ENCODE peak calls at places on chromosome 20, in six cellular contexts. M is WERI-Rb-1; Z is small intestine; N is stimulated activated CD4-positive, alpha-beta T cell treated with anti-CD3 and anti-CD28 coated beads, Interleukin-1b, Interleukin-23, amount 100 ng/mL, for 4 hours; S is stimulated activated naive CD8-positive, alpha-beta T cell treated with anti-CD3 and anti-CD28 coated beads, Interleukin-15, Interleukin-2, amounts not matched to agents 100 U/mL and 50 U/mL, for 24 hours; V is nucleus accumbens. P is an unnamed sample.
A peak's percentile ranks its signal among the peaks of the same experiment; 100 is the strongest.

GRCh38 chr20:51319522-51319921 is 223.0 kb downstream of the NFATC2 start:
- DNase-seq in S (no peak), Z (no peak), N (no peak), V (no peak), M (no peak), P (no peak)

GRCh38 chr20:54294094-54294493 is 86.2 kb downstream of the PFDN4 start:
- DNase-seq in Z (no peak), V (no peak), S (no peak), N (no peak), M (no peak), P (no peak)

GRCh38 chr20:24160563-24161355 is 172.2 kb upstream of the GGTLC1 start:
- DNase-seq in V (peak; percentile 32), N (no peak), Z (peak; percentile 37), S (peak; percentile 16), M (peak; percentile 69), P (peak; percentile 76)

GRCh38 chr20:40571625-40572024 is 117.4 kb downstream of the MAFB start:
- DNase-seq in S (no peak), V (no peak), Z (no peak), M (no peak), N (no peak), P (no peak)

GRCh38 chr20:58618694-58619540 is 32.2 kb upstream of the STX16 start:
- DNase-seq in V (no peak), Z (no peak), S (no peak), M (no peak), N (no peak), P (no peak)

GRCh38 chr20:6008254-6008653 is 45.6 kb downstream of the LRRN4 start:
- DNase-seq in M (no peak), S (no peak), V (peak; percentile 3), N (no peak), Z (peak; percentile 57), P (peak; percentile 57)

GRCh38 chr20:36391456-36391855 is 85.3 kb downstream of the DLGAP4 start:
- DNase-seq in S (no peak), M (no peak), Z (no peak), N (no peak), V (peak; percentile 48), P (no peak)

GRCh38 chr20:60063739-60064138 is 105.5 kb downstream of the CDH26 start:
- DNase-seq in Z (no peak), S (no peak), V (no peak), M (no peak), N (no peak), P (no peak)

GRCh38 chr20:33370296-33370695 is 31.0 kb downstream of the CDK5RAP1 start:
- DNase-seq in S (peak; percentile 14), M (no peak), V (no peak), Z (peak; percentile 72), N (peak; percentile 25), P (no peak)

GRCh38 chr20:47453167-47453782 is 48.4 kb upstream of the NCOA3 start:
- DNase-seq in M (no peak), N (no peak), Z (no peak), S (peak; percentile 47), V (no peak), P (no peak)

GRCh38 chr20:7836076-7836475 is 104.2 kb downstream of the HAO1 start:
- DNase-seq in Z (no peak), S (no peak), V (no peak), N (no peak), M (no peak), P (no peak)

GRCh38 chr20:53621482-53622246 is 28.0 kb upstream of the ZNF217 start:
- DNase-seq in Z (peak; percentile 86), V (no peak), N (no peak), S (no peak), M (no peak), P (peak; percentile 45)

GRCh38 chr20:35003211-35004031 is 47.8 kb downstream of the MYH7B start:
- DNase-seq in N (no peak), M (no peak), V (no peak), S (no peak), Z (no peak), P (no peak)

GRCh38 chr20:63534427-63534830 is 2.7 kb downstream of the PTK6 start:
- DNase-seq in M (no peak), N (no peak), V (no peak), S (no peak), Z (no peak), P (no peak)

GRCh38 chr20:40488401-40488800 is 200.6 kb downstream of the MAFB start:
- DNase-seq in V (no peak), M (no peak), Z (no peak), N (no peak), S (no peak), P (no peak)

GRCh38 chr20:4406627-4407026 is 315.1 kb upstream of the PRND start:
- DNase-seq in Z (no peak), S (no peak), V (peak; percentile 3), N (no peak), M (no peak), P (no peak)

GRCh38 chr20:51094221-51094620 is 71.3 kb upstream of the KCNG1 start:
- DNase-seq in S (no peak), M (no peak), V (no peak), N (no peak), Z (no peak), P (no peak)

GRCh38 chr20:52469143-52469542 is 277.6 kb upstream of the ZFP64 start:
- DNase-seq in M (no peak), V (no peak), N (no peak), S (no peak), Z (no peak), P (no peak)

GRCh38 chr20:59678286-59678685 is 73.9 kb downstream of the PHACTR3 start:
- DNase-seq in S (no peak), Z (no peak), N (no peak), M (no peak), V (peak; percentile 28), P (no peak)

GRCh38 chr20:32804817-32805216 is 14.9 kb upstream of the MAPRE1 start:
- DNase-seq in V (no peak), N (no peak), S (no peak), M (no peak), Z (no peak), P (no peak)

GRCh38 chr20:57682184-57683038 is 27.4 kb downstream of the PMEPA1 start:
- DNase-seq in M (no peak), Z (no peak), V (peak; percentile 12), S (no peak), N (no peak), P (no peak)

GRCh38 chr20:7858851-7859250 is 81.4 kb downstream of the HAO1 start:
- DNase-seq in V (no peak), M (no peak), N (no peak), Z (no peak), S (no peak), P (no peak)

GRCh38 chr20:11766961-11767360 is 150.7 kb upstream of the BTBD3 start:
- DNase-seq in N (no peak), Z (no peak), V (no peak), S (no peak), M (no peak), P (no peak)